ENCODE peak calls at places on chromosomes 16 and 17, in seven cellular contexts. One of them, this sample, is unnamed.

GRCh38 chr17:81885869-81886548 is 5.4 kb downstream of the ALYREF start:
- DNase-seq in sigmoid colon: no peak
- DNase-seq in prostate gland: no peak
- DNase-seq in stomach: no peak
- DNase-seq in transverse colon: no peak
- DNase-seq in GM23338: no peak
- DNase-seq in suprapubic skin: no peak
- DNase-seq in this sample: no peak

GRCh38 chr16:66127459-66128362 is 238.8 kb upstream of the CDH5 start:
- DNase-seq in GM23338: peak
- DNase-seq in sigmoid colon: no peak
- DNase-seq in suprapubic skin: no peak
- DNase-seq in stomach: no peak
- DNase-seq in prostate gland: no peak
- DNase-seq in transverse colon: no peak
- DNase-seq in this sample: no peak

GRCh38 chr16:86448306-86448705 is 62.0 kb upstream of the FOXF1 start:
- DNase-seq in GM23338: no peak
- DNase-seq in suprapubic skin: no peak
- DNase-seq in stomach: no peak
- DNase-seq in prostate gland: no peak
- DNase-seq in transverse colon: no peak
- DNase-seq in sigmoid colon: no peak
- DNase-seq in this sample: no peak

GRCh38 chr17:81388091-81388611 is 7.1 kb upstream of the BAHCC1 start:
- DNase-seq in sigmoid colon: no peak
- DNase-seq in prostate gland: no peak
- DNase-seq in transverse colon: no peak
- DNase-seq in stomach: no peak
- DNase-seq in suprapubic skin: no peak
- DNase-seq in GM23338: no peak
- DNase-seq in this sample: no peak

GRCh38 chr17:4968166-4968915 is 724 bp upstream of the SPAG7 start:
- DNase-seq in transverse colon: no peak
- DNase-seq in GM23338: peak
- DNase-seq in sigmoid colon: no peak
- DNase-seq in stomach: no peak
- DNase-seq in prostate gland: peak
- DNase-seq in suprapubic skin: no peak
- DNase-seq in this sample: peak

GRCh38 chr17:59840329-59840907 is 52.3 kb downstream of the TUBD1 start:
- DNase-seq in prostate gland: no peak
- DNase-seq in GM23338: peak
- DNase-seq in stomach: no peak
- DNase-seq in sigmoid colon: no peak
- DNase-seq in transverse colon: no peak
- DNase-seq in suprapubic skin: no peak
- DNase-seq in this sample: no peak

GRCh38 chr16:74309789-74310781 is 13.5 kb downstream of the PSMD7 start:
- DNase-seq in sigmoid colon: no peak
- DNase-seq in prostate gland: peak
- DNase-seq in GM23338: peak
- DNase-seq in stomach: no peak
- DNase-seq in suprapubic skin: peak
- DNase-seq in transverse colon: no peak
- DNase-seq in this sample: peak

GRCh38 chr17:19464033-19465026 is 53.3 kb downstream of the RNF112 start:
- DNase-seq in sigmoid colon: peak
- DNase-seq in prostate gland: no peak
- DNase-seq in transverse colon: no peak
- DNase-seq in suprapubic skin: peak
- DNase-seq in stomach: peak
- DNase-seq in GM23338: no peak
- DNase-seq in this sample: no peak

GRCh38 chr16:11572301-11572995 is 14.3 kb downstream of the LITAF start:
- DNase-seq in prostate gland: no peak
- DNase-seq in sigmoid colon: no peak
- DNase-seq in transverse colon: peak
- DNase-seq in GM23338: peak
- DNase-seq in stomach: no peak
- DNase-seq in suprapubic skin: no peak
- DNase-seq in this sample: no peak

GRCh38 chr17:46832945-46833839 is 14.7 kb upstream of the WNT3 start:
- DNase-seq in suprapubic skin: no peak
- DNase-seq in GM23338: no peak
- DNase-seq in prostate gland: peak
- DNase-seq in stomach: no peak
- DNase-seq in sigmoid colon: no peak
- DNase-seq in transverse colon: no peak
- DNase-seq in this sample: no peak

GRCh38 chr17:35520043-35520442 is 17.4 kb downstream of the SLFN12L start:
- DNase-seq in prostate gland: no peak
- DNase-seq in stomach: no peak
- DNase-seq in suprapubic skin: no peak
- DNase-seq in sigmoid colon: no peak
- DNase-seq in transverse colon: no peak
- DNase-seq in GM23338: no peak
- DNase-seq in this sample: no peak

GRCh38 chr17:81486174-81486810 is 26.3 kb downstream of the ACTG1 start:
- DNase-seq in GM23338: no peak
- DNase-seq in stomach: no peak
- DNase-seq in prostate gland: no peak
- DNase-seq in sigmoid colon: no peak
- DNase-seq in transverse colon: no peak
- DNase-seq in suprapubic skin: no peak
- DNase-seq in this sample: no peak

GRCh38 chr16:85286066-85286712 is 173.9 kb upstream of the CIBAR2 start:
- DNase-seq in prostate gland: peak
- DNase-seq in transverse colon: no peak
- DNase-seq in sigmoid colon: peak
- DNase-seq in suprapubic skin: peak
- DNase-seq in stomach: peak
- DNase-seq in GM23338: no peak
- DNase-seq in this sample: no peak
- TF ChIP-seq POLR2AphosphoS5 in prostate gland: peak
- TF ChIP-seq POLR2AphosphoS5 in transverse colon: peak
- TF ChIP-seq POLR2AphosphoS5 in sigmoid colon: peak
- TF ChIP-seq POLR2AphosphoS5 in suprapubic skin: no peak
- TF ChIP-seq POLR2AphosphoS5 in stomach: no peak
- TF ChIP-seq POLR2AphosphoS5 in GM23338: no peak
- TF ChIP-seq POLR2AphosphoS5 in this sample: no peak

DNA sequence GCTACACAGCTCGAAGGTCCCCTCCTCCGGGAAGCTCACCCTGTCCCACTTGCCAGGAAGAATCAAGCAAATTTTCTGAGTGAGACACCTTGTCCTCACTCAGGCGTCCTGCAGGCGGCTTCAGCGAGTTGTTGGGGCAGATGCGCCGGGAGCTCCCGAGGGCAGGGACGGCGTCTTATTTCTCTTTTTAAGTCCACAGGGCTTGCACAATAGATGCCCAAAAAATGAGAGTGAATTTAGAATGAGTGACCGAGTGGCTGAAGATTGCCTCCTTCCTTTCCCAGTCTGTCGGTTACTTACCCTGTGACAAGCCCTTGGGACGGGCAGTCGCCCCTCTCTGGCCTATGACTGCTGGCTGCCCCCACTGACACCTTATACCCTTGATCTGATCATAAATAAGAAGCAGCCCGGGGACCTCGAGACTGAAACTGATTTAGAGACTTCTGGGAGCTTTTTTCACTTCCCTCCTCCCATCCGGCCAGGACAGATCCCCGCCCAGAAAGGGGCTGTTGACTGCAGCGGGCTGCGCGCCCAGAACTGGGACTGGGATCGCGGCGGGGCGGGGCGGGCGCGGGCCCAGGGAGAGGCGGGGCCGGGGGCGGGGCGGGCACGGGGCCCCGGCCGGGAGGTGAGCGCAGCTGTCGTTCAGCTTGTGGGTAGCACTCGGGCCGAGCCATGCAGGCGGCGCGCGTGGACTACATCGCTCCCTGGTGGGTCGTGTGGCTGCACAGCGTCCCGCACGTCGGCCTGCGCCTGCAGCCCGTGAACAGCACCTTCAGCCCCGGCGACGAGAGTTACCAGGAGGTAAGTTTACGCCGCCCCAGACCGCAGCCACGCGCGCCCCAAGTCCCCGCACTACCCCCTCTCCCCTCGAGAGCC is at the start of gene TTYH2:
- DNase-seq in sigmoid colon: peak
- DNase-seq in suprapubic skin: peak
- DNase-seq in prostate gland: peak
- DNase-seq in GM23338: peak
- DNase-seq in stomach: peak
- DNase-seq in transverse colon: peak
- DNase-seq in this sample: peak
- TF ChIP-seq POLR2AphosphoS5 in sigmoid colon: peak
- TF ChIP-seq POLR2AphosphoS5 in suprapubic skin: peak
- TF ChIP-seq POLR2AphosphoS5 in prostate gland: peak
- TF ChIP-seq POLR2AphosphoS5 in GM23338: peak
- TF ChIP-seq POLR2AphosphoS5 in stomach: peak
- TF ChIP-seq POLR2AphosphoS5 in transverse colon: peak
- TF ChIP-seq POLR2AphosphoS5 in this sample: no peak

DNA sequence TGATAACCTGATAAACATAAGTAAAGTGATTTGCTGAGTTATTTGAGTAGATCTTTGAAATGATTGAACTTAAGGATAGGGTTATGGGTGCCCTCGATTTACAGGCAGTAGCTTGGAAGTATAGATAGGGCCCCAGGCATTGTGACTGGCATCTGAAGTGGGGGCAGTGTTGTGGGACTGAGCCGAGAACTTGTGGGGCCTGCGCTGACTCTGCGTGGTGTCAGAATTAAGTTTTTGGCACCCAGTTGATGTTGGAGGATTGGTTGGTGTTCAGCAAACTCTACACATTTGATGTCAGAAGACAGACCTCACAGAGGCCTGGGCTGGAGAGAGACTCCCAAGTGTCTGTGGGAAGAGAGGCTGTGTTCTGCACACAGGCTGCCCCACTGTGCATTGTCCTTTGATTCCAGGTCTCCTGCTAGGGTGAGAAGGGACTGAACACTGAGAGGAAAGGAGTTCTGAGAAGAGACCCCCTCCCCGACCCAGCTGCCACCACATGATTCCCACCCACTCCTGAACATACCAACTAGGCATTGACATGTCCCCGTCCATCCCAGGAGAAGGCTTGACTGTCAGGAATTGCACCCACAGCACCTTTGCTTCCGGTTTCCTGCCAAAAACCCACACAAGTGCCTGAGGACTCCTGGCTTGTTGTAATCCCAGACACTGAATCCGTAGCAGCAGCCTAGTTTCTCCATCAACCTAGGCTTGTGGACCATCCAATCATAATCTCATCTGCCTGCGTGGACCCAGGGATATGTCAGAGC is 4.5 kb downstream of the ZNF267 start:
- DNase-seq in stomach: no peak
- DNase-seq in suprapubic skin: no peak
- DNase-seq in GM23338: no peak
- DNase-seq in prostate gland: no peak
- DNase-seq in transverse colon: no peak
- DNase-seq in sigmoid colon: no peak
- DNase-seq in this sample: no peak
- TF ChIP-seq POLR2AphosphoS5 in stomach: no peak
- TF ChIP-seq POLR2AphosphoS5 in suprapubic skin: no peak
- TF ChIP-seq POLR2AphosphoS5 in GM23338: no peak
- TF ChIP-seq POLR2AphosphoS5 in prostate gland: no peak
- TF ChIP-seq POLR2AphosphoS5 in transverse colon: no peak
- TF ChIP-seq POLR2AphosphoS5 in sigmoid colon: no peak
- TF ChIP-seq POLR2AphosphoS5 in this sample: peak

DNA sequence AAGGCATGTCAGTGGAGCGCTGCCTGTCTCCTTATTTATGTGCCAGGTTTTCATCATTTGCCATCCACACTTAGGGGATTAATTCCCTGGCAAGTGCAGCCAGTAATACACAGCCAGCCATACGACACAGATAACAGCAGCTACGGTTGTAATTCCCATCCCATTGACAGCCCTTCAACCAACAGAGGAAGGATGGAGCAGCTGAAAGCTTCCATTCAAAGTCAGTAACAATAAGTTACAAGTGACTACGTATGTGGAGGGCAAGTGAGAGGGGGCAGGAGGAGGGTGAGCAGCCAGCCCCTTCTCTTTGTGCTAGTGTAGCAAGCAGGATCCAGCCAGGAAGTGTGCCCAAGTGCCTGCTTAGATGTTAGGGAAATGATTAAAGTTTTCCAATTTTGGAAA is 53.8 kb upstream of the LYRM9 start:
- DNase-seq in GM23338: no peak
- DNase-seq in sigmoid colon: no peak
- DNase-seq in suprapubic skin: no peak
- DNase-seq in stomach: no peak
- DNase-seq in prostate gland: no peak
- DNase-seq in transverse colon: no peak
- DNase-seq in this sample: no peak
- TF ChIP-seq POLR2AphosphoS5 in GM23338: no peak
- TF ChIP-seq POLR2AphosphoS5 in sigmoid colon: no peak
- TF ChIP-seq POLR2AphosphoS5 in suprapubic skin: no peak
- TF ChIP-seq POLR2AphosphoS5 in stomach: no peak
- TF ChIP-seq POLR2AphosphoS5 in prostate gland: no peak
- TF ChIP-seq POLR2AphosphoS5 in transverse colon: no peak
- TF ChIP-seq POLR2AphosphoS5 in this sample: no peak